ENCODE peak calls at places on chromosomes 13 and 19, in four cellular contexts. B is stimulated activated CD4-positive, alpha-beta T cell treated with anti-CD3 and anti-CD28 coated beads, Interleukin-15, amount 100 ng/mL, for 1 hour; U is NT2/D1; S is stomach. G is an unnamed sample.

GRCh38 chr19:48780684-48781391 is 25.5 kb downstream of the FGF21 start:
- DNase-seq in B (no peak), U (no peak), S (peak; percentile 54), G (no peak)

GRCh38 chr19:44499559-44499958 is 763 bp downstream of the ZNF180 start:
- DNase-seq in B (no peak), U (no peak), S (no peak), G (no peak)

GRCh38 chr19:33774751-33775150 is 21.9 kb upstream of the KCTD15 start:
- DNase-seq in B (no peak), U (no peak), S (no peak), G (no peak)

GRCh38 chr19:45368737-45369340 is 1.5 kb downstream of the ERCC2 start:
- DNase-seq in B (no peak), U (no peak), S (no peak), G (no peak)

GRCh38 chr13:103134271-103134670 is 68.1 kb upstream of the SLC10A2 start:
- DNase-seq in B (no peak), U (no peak), S (no peak), G (no peak)

GRCh38 chr19:33806434-33806881 is 9.8 kb downstream of the KCTD15 start:
- DNase-seq in B (no peak), U (no peak), S (no peak), G (no peak)

GRCh38 chr19:42191855-42192254 is 25.6 kb downstream of the DEDD2 start:
- DNase-seq in B (no peak), U (no peak), S (peak; percentile 61), G (no peak)

GRCh38 chr19:17687141-17687856 is 855 bp downstream of the UNC13A start:
- DNase-seq in B (no peak), U (no peak), S (no peak), G (no peak)

GRCh38 chr19:56813531-56813930 is 27.0 kb downstream of the PEG3 start:
- DNase-seq in B (no peak), U (no peak), S (no peak), G (no peak)

GRCh38 chr13:63551731-63552130 is 2136.1 kb upstream of the PCDH20 start:
- DNase-seq in B (no peak), U (no peak), S (no peak), G (no peak)

GRCh38 chr19:31962565-31962996 is 382.8 kb upstream of the ZNF507 start:
- DNase-seq in B (no peak), U (no peak), S (no peak), G (no peak)